ENCODE peak calls at places on chromosomes 6 and 20, in eight cellular contexts. F is HepG2, K is GM12878, G is GM23338, E is HCT116, T is endothelial cell of umbilical vein, U is H1, D is K562. C is an unnamed sample.

GRCh38 chr20:47276251-47276650 is 80.2 kb downstream of the ZMYND8 start:
- DNase-seq in K (no peak), E (no peak), T (no peak), G (no peak), U (no peak), F (no peak), D (no peak), C (no peak)

GRCh38 chr6:30763618-30764489 is 19.5 kb upstream of the IER3 start:
- DNase-seq in E (no peak), F (peak), K (peak), U (no peak), D (no peak), G (no peak), T (peak), C (no peak)

GRCh38 chr6:31001489-31001888 is 8.8 kb upstream of the MUC22 start:
- DNase-seq in U (no peak), F (no peak), D (no peak), E (no peak), G (no peak), K (no peak), T (no peak), C (no peak)

GRCh38 chr6:14037402-14038277 is 79.9 kb upstream of the CD83 start:
- DNase-seq in D (no peak), T (no peak), K (no peak), F (no peak), E (no peak), G (no peak), U (no peak), C (no peak)

GRCh38 chr6:105911106-105911629 is 175.0 kb upstream of the PRDM1 start:
- DNase-seq in F (no peak), E (no peak), K (no peak), D (no peak), G (no peak), T (no peak), U (no peak), C (no peak)

GRCh38 chr6:147700436-147701209 is 192.1 kb downstream of the SAMD5 start:
- DNase-seq in T (peak), D (no peak), G (no peak), K (no peak), U (no peak), E (no peak), F (no peak), C (peak)

GRCh38 chr20:23120936-23121765 is 35.0 kb upstream of the CD93 start:
- DNase-seq in T (no peak), K (no peak), F (no peak), U (no peak), G (no peak), D (peak), E (no peak), C (no peak)

GRCh38 chr6:151291145-151292055 is 51.6 kb downstream of the AKAP12 start:
- DNase-seq in F (no peak), T (no peak), K (no peak), G (no peak), D (no peak), U (no peak), E (no peak), C (no peak)

GRCh38 chr6:71040841-71041240 is 84.0 kb upstream of the B3GAT2 start:
- DNase-seq in D (no peak), K (no peak), E (no peak), F (no peak), T (no peak), G (no peak), U (no peak), C (no peak)

GRCh38 chr20:24339179-24339578 is 130.2 kb upstream of the SYNDIG1 start:
- DNase-seq in K (no peak), D (no peak), U (no peak), E (no peak), F (no peak), G (no peak), T (no peak), C (no peak)

GRCh38 chr6:116088946-116089345 is 11.7 kb upstream of the NT5DC1 start:
- DNase-seq in E (no peak), T (no peak), F (no peak), U (no peak), G (no peak), D (no peak), K (no peak), C (no peak)

GRCh38 chr6:64683682-64684081 is 1023.3 kb downstream of the EYS start:
- DNase-seq in K (no peak), E (no peak), T (peak), G (peak), U (no peak), F (peak), D (no peak), C (no peak)

GRCh38 chr6:145244712-145245111 is 490.6 kb downstream of the EPM2A start:
- DNase-seq in U (no peak), D (no peak), E (no peak), K (no peak), T (no peak), F (peak), G (no peak), C (no peak)

GRCh38 chr6:149317656-149318571 is at the start of gene TAB2:
- DNase-seq in E (no peak), G (peak), F (no peak), D (peak), U (no peak), K (no peak), T (peak), C (no peak)

GRCh38 chr6:43845646-43846045 is 75.6 kb downstream of the VEGFA start:
- DNase-seq in U (no peak), D (no peak), K (no peak), F (no peak), T (no peak), E (no peak), G (no peak), C (no peak)

GRCh38 chr6:109139109-109139508 is 43.8 kb downstream of the CEP57L1 start:
- DNase-seq in F (peak), T (no peak), K (no peak), U (no peak), G (no peak), E (no peak), D (no peak), C (no peak)

GRCh38 chr6:18491303-18492090 is 104.3 kb downstream of the RNF144B start:
- DNase-seq in T (no peak), D (no peak), G (peak), E (no peak), F (no peak), K (no peak), U (no peak), C (no peak)

GRCh38 chr6:116229287-116229913 is 24.5 kb downstream of the TSPYL4 start:
- DNase-seq in T (peak), E (peak), G (peak), K (no peak), U (peak), F (no peak), D (peak), C (no peak)

GRCh38 chr6:41785689-41786450 is 1.6 kb upstream of the TOMM6 start:
- DNase-seq in D (no peak), G (peak), F (no peak), U (no peak), K (no peak), E (no peak), T (no peak), C (no peak)

GRCh38 chr20:53608456-53609413 is 15.1 kb upstream of the ZNF217 start:
- DNase-seq in K (no peak), F (no peak), E (no peak), U (no peak), T (no peak), D (peak), G (peak), C (no peak)

GRCh38 chr6:24251339-24251738 is 106.5 kb downstream of the DCDC2 start:
- DNase-seq in F (no peak), D (no peak), K (no peak), T (no peak), E (no peak), G (peak), U (no peak), C (no peak)

GRCh38 chr6:83590413-83590812 is 78.1 kb downstream of the PRSS35 start:
- DNase-seq in G (no peak), K (no peak), D (no peak), E (no peak), F (no peak), T (no peak), U (no peak), C (no peak)

GRCh38 chr6:12436224-12436623 is 146.1 kb downstream of the EDN1 start:
- DNase-seq in G (no peak), U (no peak), T (peak), K (peak), F (no peak), E (no peak), D (no peak), C (no peak)

GRCh38 chr6:3618300-3619041 is 133.0 kb downstream of the PXDC1 start:
- DNase-seq in E (no peak), F (no peak), D (no peak), G (no peak), U (no peak), T (no peak), K (no peak), C (no peak)

GRCh38 chr6:161355731-161356130 is 81.9 kb upstream of the AGPAT4 start:
- DNase-seq in U (no peak), E (no peak), F (no peak), D (no peak), K (no peak), G (no peak), T (no peak), C (no peak)

GRCh38 chr20:42949865-42950264 is 239.8 kb downstream of the PTPRT start:
- DNase-seq in E (no peak), F (no peak), T (no peak), U (no peak), K (no peak), D (no peak), G (no peak), C (no peak)

GRCh38 chr6:128452713-128453112 is 67.7 kb downstream of the PTPRK start:
- DNase-seq in G (no peak), F (no peak), T (no peak), E (no peak), D (no peak), K (no peak), U (no peak), C (no peak)

DNA sequence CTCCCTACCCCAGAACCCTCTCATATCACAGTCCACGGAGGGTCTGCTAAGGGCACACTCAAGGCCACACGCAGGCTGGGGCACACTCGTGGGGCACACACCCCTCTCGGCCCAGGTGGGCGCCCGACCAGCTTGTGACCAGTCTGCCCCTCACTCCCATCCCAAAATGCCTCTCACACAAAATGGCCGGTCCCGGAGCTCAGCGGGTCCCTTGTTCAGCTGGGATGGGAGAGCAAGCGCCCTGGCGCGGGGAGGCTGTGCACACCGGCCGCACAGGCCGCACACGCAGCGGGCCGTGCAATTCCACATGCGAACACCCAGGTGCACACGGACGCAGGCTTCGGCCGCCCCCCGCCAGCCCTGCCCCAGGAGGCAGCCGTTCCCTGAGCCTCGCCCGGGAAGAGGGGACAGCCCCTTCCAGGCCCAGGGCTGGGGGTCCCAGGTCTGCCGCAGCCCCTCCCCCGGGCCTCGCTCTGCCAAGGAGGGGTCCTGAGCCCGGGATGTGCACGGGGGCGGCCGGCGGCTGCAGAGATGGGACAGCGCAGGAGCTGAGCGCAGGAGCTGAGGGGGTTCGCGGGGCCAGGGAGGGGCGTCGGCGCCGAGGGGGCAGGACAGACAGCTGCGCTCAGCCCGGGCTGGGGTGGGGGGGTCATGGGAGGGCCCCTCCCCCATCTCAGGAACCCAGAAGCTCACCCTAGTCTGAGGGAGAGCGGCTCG is 1.3 kb downstream of the KCNQ2 start:
- DNase-seq in F (no peak), U (no peak), D (no peak), T (no peak), E (no peak), K (no peak), G (peak), C (no peak)
- TF ChIP-seq EZH2 in F (peak), U (no peak), D (no peak), T (no peak), E (no peak), K (no peak), G (no peak), C (peak)

GRCh38 chr6:32946893-32947292 is 6.0 kb downstream of the HLA-DMA start:
- DNase-seq in T (no peak), E (no peak), F (no peak), G (no peak), D (no peak), K (no peak), U (no peak), C (no peak)

GRCh38 chr6:32950010-32950409 is 2.9 kb downstream of the HLA-DMA start:
- DNase-seq in G (no peak), K (no peak), E (no peak), F (no peak), T (no peak), U (no peak), D (no peak), C (no peak)

GRCh38 chr6:32945953-32946352 is 5.1 kb upstream of the HLA-DMB start:
- DNase-seq in K (no peak), E (no peak), F (no peak), D (no peak), G (no peak), T (no peak), U (no peak), C (no peak)

GRCh38 chr6:32949113-32949512 is 3.8 kb downstream of the HLA-DMA start:
- DNase-seq in U (no peak), T (no peak), D (peak), E (no peak), K (no peak), G (no peak), F (no peak), C (no peak)

DNA sequence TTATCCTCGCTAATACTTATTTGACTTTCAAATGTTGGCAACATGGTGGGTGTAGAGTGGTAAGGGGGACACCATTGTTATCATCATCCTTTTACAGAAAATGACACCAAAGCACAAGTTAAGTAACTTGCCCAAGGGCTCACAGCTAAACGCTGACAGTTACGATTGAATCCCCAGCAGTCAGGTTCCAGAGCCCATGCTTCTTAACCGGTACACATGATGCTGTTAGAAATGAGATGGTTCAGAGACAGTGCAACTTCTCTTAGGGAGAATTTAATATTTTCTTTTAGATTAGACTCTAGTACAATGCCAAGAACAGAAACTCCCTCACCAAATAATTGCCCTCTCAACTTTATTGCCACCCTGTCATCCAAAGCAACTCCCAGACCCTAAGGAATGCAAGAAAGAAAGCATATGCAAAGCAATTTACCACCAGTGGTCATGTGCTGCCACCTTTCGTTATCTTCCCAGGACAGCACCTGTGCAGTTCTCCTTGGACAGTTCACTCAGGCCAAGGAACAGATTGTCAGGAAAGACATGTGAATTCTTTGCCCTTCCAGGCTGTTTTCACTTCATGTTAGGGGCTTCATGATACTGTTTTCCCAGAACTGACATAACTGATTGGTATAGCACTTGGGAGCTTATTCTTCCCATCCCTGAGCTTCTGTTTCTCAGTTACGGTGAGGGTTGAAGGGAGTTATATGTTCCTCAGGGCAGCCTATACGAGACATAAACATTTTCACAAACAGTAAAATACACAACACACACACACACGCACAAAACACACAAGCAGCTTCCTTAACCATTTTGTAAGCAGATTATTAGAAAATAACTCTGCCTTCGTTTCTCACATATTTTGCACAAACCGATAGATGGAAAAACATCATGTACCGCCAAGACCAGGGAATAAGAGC is 5.1 kb downstream of the HLA-DMA start:
- DNase-seq in U (peak), T (peak), G (peak), E (peak), D (no peak), F (peak), K (peak), C (no peak)
- TF ChIP-seq POLR2AphosphoS5 in U (no peak), T (no peak), G (no peak), E (no peak), D (no peak), F (no peak), K (peak), C (no peak)

DNA sequence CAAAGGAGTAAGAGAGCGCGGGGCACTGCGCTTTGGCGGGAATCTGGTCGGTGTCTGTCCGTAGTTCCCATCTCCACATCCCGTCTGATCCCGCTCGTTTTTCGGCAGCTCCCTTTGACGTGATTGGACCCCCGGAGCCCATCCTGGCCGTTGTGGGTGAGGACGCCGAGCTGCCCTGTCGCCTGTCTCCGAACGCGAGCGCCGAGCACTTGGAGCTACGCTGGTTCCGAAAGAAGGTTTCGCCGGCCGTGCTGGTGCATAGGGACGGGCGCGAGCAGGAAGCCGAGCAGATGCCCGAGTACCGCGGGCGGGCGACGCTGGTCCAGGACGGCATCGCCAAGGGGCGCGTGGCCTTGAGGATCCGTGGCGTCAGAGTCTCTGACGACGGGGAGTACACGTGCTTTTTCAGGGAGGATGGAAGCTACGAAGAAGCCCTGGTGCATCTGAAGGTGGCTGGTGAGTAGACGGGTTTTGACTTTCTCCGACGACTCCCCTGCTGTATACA is 1.4 kb downstream of the BTN1A1 start:
- DNase-seq in U (peak), G (peak), D (no peak), T (peak), K (no peak), E (no peak), F (no peak), C (no peak)
- TF ChIP-seq EZH2 in U (peak), G (peak), D (no peak), T (peak), K (no peak), E (no peak), F (peak), C (no peak)

DNA sequence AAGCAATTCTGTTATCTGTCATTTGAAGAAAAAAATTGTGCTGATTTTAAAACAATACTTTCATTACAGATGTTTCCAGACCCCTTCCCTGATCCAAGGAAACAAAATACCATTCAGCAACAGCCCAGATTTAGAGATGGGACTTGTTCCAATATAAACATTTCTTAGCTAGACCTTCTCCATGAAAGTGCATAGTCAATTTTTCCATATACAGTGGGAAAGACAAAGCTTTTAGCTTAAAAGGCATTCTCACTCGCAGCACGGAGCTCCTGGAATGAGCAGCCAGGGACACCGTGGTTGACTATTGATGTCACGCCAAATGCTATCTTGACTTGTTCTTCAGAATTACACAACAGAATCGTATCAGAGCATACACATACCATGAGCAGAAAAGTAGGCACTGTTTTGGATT is 21.5 kb downstream of the LAMA4 start:
- DNase-seq in D (no peak), K (no peak), F (no peak), G (no peak), U (no peak), T (peak), E (no peak), C (no peak)
- TF ChIP-seq POLR2AphosphoS5 in D (no peak), K (no peak), F (no peak), G (no peak), U (no peak), T (no peak), E (no peak), C (no peak)

C was measured in SK-N-MC.